ENCODE peak calls at places on chromosomes 2 and 18, in five cellular contexts. X is heart left ventricle, S is upper lobe of left lung, I is K562, U is GM12878. O is an unnamed sample.

GRCh38 chr2:237695201-237695780 is 67.9 kb downstream of the LRRFIP1 start:
- ATAC-seq in X (no peak), U (peak), S (no peak), I (no peak), O (peak)

GRCh38 chr2:18959952-18960717 is 370.8 kb upstream of the NT5C1B start:
- ATAC-seq in X (no peak), U (no peak), S (no peak), I (no peak), O (no peak)

GRCh38 chr2:88159955-88160415 is 10.2 kb upstream of the THNSL2 start:
- ATAC-seq in S (peak), I (peak), X (peak), U (peak), O (peak)

GRCh38 chr2:181462032-181462431 is 4.8 kb downstream of the ITGA4 start:
- ATAC-seq in U (peak), X (no peak), I (no peak), S (no peak), O (no peak)

GRCh38 chr2:119428488-119429224 is 3.0 kb upstream of the TMEM37 start:
- ATAC-seq in S (no peak), U (no peak), X (peak), I (no peak), O (peak)

GRCh38 chr2:27118525-27119329 is at the start of gene CGREF1:
- ATAC-seq in S (no peak), X (peak), I (no peak), U (no peak), O (peak)

GRCh38 chr2:46364797-46365457 is 67.7 kb downstream of the EPAS1 start:
- ATAC-seq in S (no peak), X (peak), U (peak), I (peak), O (peak)

GRCh38 chr2:235043762-235044500 is 92.1 kb downstream of the SH3BP4 start:
- ATAC-seq in I (no peak), X (peak), U (no peak), S (peak), O (peak)

GRCh38 chr2:68775272-68775847 is 40.7 kb downstream of the ARHGAP25 start:
- ATAC-seq in X (peak), U (no peak), S (no peak), I (no peak), O (no peak)

DNA sequence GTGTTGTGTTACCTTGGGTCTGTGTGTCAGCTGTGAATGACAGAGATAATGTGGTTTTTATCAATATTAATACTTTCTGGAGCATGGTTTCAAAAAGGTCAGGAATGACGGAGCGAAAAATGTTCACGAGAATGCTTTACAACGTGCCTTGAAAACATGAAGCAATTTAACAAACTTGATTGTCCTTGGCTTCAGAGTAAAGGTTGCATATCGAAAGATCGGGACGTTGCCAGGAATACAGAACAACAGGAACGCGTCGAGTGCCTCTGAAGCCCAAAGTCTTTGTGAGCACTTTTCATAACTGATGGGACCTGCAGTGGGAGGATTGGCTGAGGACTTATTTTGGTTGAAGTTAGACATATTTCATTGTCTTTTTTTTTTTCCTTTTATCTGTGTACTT is 206.1 kb downstream of the ZNF407 start:
- ATAC-seq in I (no peak), X (peak), S (no peak), U (no peak), O (no peak)
- H3K4me3 ChIP-seq in I (no peak), X (peak), S (no peak), U (no peak), O (peak)

DNA sequence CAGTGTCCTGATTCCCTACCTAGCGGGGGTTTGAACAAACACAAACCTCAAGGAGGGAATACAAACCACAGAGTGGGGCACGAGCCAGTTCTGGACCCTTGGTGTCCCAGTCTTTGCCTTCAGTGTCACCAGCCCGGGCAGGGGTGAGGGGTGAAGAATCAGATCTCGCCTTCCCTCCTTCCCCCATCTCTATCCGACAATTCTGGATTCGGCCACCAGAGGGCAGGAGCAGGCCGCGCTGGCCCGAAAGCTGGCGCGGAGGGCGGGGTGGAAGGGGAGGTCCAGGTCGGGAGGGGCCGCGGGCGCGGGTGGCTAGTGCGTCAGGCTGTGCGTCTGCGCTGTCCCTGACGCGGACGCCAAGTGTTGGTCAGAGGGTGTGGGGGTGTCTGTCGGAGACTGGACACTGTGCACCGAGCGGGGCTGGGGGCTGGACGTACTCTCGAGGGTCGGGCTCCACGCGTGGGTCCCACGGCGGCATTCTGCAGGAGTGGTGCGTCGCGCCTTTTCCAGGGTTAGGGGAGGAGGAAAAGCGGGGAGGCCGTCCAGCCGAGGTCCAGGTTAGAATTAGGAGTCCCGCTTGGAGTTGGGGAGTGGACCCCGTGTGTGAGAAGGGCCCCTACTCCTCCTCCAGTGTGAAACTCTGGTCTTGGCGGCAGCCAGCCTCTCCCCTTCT is 2.9 kb upstream of the CRYBA2 start:
- ATAC-seq in U (peak), S (peak), I (peak), X (peak), O (peak)
- TF ChIP-seq POLR2A in U (no peak), S (no peak), I (peak), X (no peak), O (peak)

DNA sequence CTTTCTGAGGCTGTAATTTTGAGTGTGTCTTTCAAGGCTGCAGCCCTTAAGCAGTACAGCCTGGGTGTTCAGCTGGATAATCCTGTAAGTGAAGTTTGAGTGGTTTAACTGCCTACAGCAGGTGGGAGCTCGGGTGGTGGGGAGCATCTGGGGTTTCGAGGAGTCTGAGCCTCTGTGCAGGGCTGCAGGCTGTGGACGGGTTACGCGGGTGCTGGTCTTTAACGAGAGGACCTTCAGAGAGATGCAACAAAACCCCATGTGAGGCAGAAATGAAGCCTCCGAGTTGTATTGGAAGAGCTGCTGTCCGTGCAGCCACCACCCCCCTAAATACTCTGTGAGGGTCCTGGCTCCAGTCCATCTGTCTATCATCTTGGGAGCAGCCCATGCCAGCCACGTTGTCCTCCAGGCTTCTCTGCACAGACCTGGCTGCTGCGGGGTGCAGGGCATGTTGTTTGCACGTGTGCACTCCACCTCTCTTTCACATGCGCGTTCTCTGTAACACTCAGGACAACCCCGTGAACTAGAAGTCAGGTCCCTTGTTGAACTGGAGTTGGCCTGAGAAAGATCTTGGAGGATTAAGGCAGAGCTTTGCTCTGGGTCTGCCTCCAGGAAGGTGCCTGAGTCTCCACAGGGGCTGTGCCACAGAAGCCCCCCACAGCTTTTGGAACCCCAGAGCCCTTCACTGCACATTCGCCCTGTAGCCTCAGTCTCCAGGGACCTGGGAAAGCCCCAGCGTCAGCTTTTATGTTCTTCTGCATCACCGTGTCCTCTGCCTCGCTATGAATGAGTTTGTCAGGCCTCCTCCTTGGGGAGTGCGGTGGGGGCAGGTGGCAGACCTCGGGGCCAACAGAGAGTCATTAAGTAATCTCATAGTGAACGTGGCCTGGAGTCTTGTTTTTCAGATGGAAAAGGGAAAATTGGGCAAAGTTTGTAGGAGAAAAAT is 16.4 kb downstream of the RTP5 start:
- ATAC-seq in S (no peak), U (peak), I (no peak), X (no peak), O (no peak)
- H3K4me3 ChIP-seq in S (no peak), U (peak), I (no peak), X (no peak), O (no peak)

GRCh38 chr2:64825831-64826496 is 163.2 kb upstream of the SLC1A4 start:
- ATAC-seq in I (no peak), X (no peak), S (no peak), U (no peak), O (no peak)
- TF ChIP-seq POLR2A in I (no peak), X (no peak), S (no peak), U (no peak), O (no peak)

DNA sequence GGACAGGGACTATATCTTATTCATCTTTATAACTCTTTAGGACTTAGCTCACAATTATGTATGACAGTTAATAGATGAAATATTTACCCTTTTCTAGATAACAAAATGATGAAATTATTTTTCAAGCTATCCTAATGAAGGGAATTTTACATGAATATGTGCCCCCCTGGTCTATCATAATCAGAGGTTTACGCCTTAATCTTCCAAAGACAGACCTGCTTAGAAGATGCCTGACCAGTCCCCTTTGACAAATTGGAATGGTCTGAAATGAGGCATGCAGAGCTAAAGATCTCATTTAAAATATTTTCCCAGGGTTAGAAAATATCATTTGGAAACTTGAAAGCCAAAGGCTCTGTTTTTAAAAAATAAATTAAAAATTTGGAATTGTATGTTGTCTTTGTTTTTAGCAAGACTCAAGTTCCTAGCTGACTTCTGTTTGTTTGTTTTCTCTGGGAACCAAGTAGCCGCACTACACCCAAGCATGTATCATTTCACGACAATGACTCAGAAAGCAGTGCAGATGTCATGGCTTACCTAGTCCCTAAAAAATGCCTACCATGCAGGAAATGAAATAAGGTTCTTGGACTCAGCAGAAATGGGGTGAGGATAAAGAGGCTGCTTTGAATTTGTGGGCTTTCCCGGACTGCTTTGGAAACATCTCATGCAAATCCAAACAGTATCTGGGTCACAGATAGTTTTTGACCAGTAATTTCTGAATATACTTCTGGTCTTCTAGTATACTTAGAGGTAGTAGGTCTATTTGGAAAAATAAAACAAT is 162.1 kb downstream of the ZEB2 start:
- ATAC-seq in U (peak), I (peak), X (peak), S (peak), O (peak)
- H3K4me3 ChIP-seq in U (peak), I (no peak), X (no peak), S (no peak), O (no peak)

O was measured in gastroesophageal sphincter.